ENCODE peak calls at places on chromosomes 12 and 14, in ten cellular contexts. J, V, M, R, O, S, X, Y, A and T are unnamed samples.

GRCh38 chr12:112418596-112419268 is at the start of gene PTPN11:
- DNase-seq in J (peak; percentile 85), V (peak; percentile 86), M (peak; percentile 95), R (peak; percentile 88), O (peak; percentile 69), S (peak; percentile 79), X (peak; percentile 79), Y (peak; percentile 88), A (peak; percentile 88), T (peak; percentile 77)

GRCh38 chr12:101941306-101942000 is 64.1 kb downstream of the DRAM1 start:
- DNase-seq in J (no peak), V (no peak), M (no peak), R (no peak), O (no peak), S (no peak), X (no peak), Y (no peak), A (no peak), T (no peak)

GRCh38 chr14:68928770-68929550 is 50.1 kb downstream of the ACTN1 start:
- DNase-seq in J (no peak), V (no peak), M (no peak), R (no peak), O (no peak), S (no peak), X (no peak), Y (no peak), A (no peak), T (no peak)

GRCh38 chr12:52160200-52160599 is 31.6 kb downstream of the KRT80 start:
- DNase-seq in J (no peak), V (no peak), M (no peak), R (no peak), O (no peak), S (no peak), X (no peak), Y (no peak), A (no peak), T (no peak)

GRCh38 chr14:71597955-71598659 is 334.1 kb upstream of the RGS6 start:
- DNase-seq in J (no peak), V (no peak), M (no peak), R (no peak), O (no peak), S (no peak), X (no peak), Y (no peak), A (no peak), T (no peak)

GRCh38 chr14:32372154-32372553 is 43.1 kb downstream of the AKAP6 start:
- DNase-seq in J (peak; percentile 53), V (no peak), M (peak; percentile 78), R (no peak), O (peak; percentile 82), S (no peak), X (no peak), Y (no peak), A (no peak), T (no peak)

GRCh38 chr12:11576104-11576503 is 73.4 kb upstream of the ETV6 start:
- DNase-seq in J (no peak), V (no peak), M (peak; percentile 45), R (no peak), O (peak; percentile 75), S (no peak), X (no peak), Y (no peak), A (no peak), T (no peak)

GRCh38 chr14:58298880-58299664 is 717 bp downstream of the ARID4A start:
- DNase-seq in J (peak; percentile 14), V (peak; percentile 32), M (peak; percentile 54), R (peak; percentile 44), O (no peak), S (no peak), X (peak; percentile 31), Y (peak; percentile 41), A (peak; percentile 29), T (peak; percentile 39)

GRCh38 chr12:106223485-106224391 is 24.1 kb downstream of the CKAP4 start:
- DNase-seq in J (peak; percentile 85), V (peak; percentile 73), M (peak; percentile 92), R (peak; percentile 73), O (peak; percentile 65), S (peak; percentile 50), X (peak; percentile 47), Y (peak; percentile 63), A (peak; percentile 55), T (peak; percentile 92)

GRCh38 chr14:50452979-50453705 is 56.5 kb upstream of the CDKL1 start:
- DNase-seq in J (peak; percentile 17), V (no peak), M (peak; percentile 55), R (no peak), O (peak; percentile 81), S (no peak), X (peak; percentile 50), Y (no peak), A (no peak), T (no peak)

GRCh38 chr14:87049886-87050820 is 942.8 kb downstream of the GALC start:
- DNase-seq in J (no peak), V (no peak), M (peak; percentile 60), R (peak; percentile 40), O (peak; percentile 41), S (no peak), X (peak; percentile 64), Y (no peak), A (no peak), T (peak; percentile 12)

GRCh38 chr12:117313906-117314305 is 47.5 kb downstream of the NOS1 start:
- DNase-seq in J (no peak), V (no peak), M (no peak), R (no peak), O (no peak), S (no peak), X (no peak), Y (no peak), A (no peak), T (no peak)

GRCh38 chr14:51657762-51658161 is 6.1 kb downstream of the FRMD6 start:
- DNase-seq in J (no peak), V (no peak), M (no peak), R (no peak), O (peak; percentile 21), S (no peak), X (no peak), Y (no peak), A (no peak), T (no peak)

GRCh38 chr14:68932219-68932618 is 46.9 kb downstream of the ACTN1 start:
- DNase-seq in J (no peak), V (no peak), M (no peak), R (no peak), O (peak; percentile 49), S (no peak), X (no peak), Y (no peak), A (no peak), T (no peak)

GRCh38 chr14:78754059-78754458 is 583.9 kb downstream of the NRXN3 start:
- DNase-seq in J (no peak), V (no peak), M (no peak), R (no peak), O (no peak), S (no peak), X (no peak), Y (no peak), A (no peak), T (no peak)